ENCODE peak calls at places on chromosomes 1 and 21, in ten cellular contexts. G, K, I, Q, P, B, L, O, Z and M are unnamed samples.
A peak's percentile ranks its signal among the peaks of the same experiment; 100 is the strongest.

GRCh38 chr1:165501351-165501974 is 42.3 kb upstream of the LRRC52 start:
- DNase-seq in G (no peak), K (no peak), I (no peak), Q (no peak), P (no peak), B (no peak), L (no peak), O (no peak), Z (no peak), M (no peak)

GRCh38 chr21:33202464-33203363 is 27.0 kb upstream of the IFNAR2 start:
- DNase-seq in G (no peak), K (no peak), I (no peak), Q (no peak), P (no peak), B (no peak), L (no peak), O (peak; percentile 7), Z (no peak), M (no peak)

GRCh38 chr1:44932151-44932550 is 54.2 kb downstream of the EIF2B3 start:
- DNase-seq in G (no peak), K (no peak), I (no peak), Q (no peak), P (no peak), B (no peak), L (no peak), O (no peak), Z (no peak), M (no peak)

GRCh38 chr1:221316491-221317056 is 425.3 kb downstream of the DUSP10 start:
- DNase-seq in G (no peak), K (no peak), I (peak; percentile 35), Q (no peak), P (no peak), B (no peak), L (no peak), O (no peak), Z (no peak), M (no peak)

GRCh38 chr1:196558424-196558823 is 49.8 kb downstream of the KCNT2 start:
- DNase-seq in G (peak; percentile 28), K (no peak), I (peak; percentile 66), Q (no peak), P (no peak), B (no peak), L (no peak), O (peak; percentile 70), Z (no peak), M (no peak)

GRCh38 chr21:43193651-43194302 is 25.0 kb downstream of the CRYAA start:
- DNase-seq in G (peak; percentile 57), K (no peak), I (peak; percentile 83), Q (peak; percentile 45), P (no peak), B (no peak), L (peak; percentile 57), O (peak; percentile 93), Z (no peak), M (no peak)

GRCh38 chr1:239317948-239318347 is 68.4 kb upstream of the CHRM3 start:
- DNase-seq in G (no peak), K (no peak), I (no peak), Q (no peak), P (no peak), B (no peak), L (no peak), O (no peak), Z (no peak), M (no peak)

GRCh38 chr21:44375686-44376320 is 22.4 kb downstream of the TRPM2 start:
- DNase-seq in G (no peak), K (no peak), I (no peak), Q (peak; percentile 47), P (no peak), B (no peak), L (peak; percentile 4), O (no peak), Z (peak; percentile 38), M (no peak)

GRCh38 chr1:155454096-155454495 is 108.5 kb downstream of the ASH1L start:
- DNase-seq in G (no peak), K (no peak), I (no peak), Q (no peak), P (no peak), B (no peak), L (no peak), O (peak; percentile 94), Z (no peak), M (no peak)

GRCh38 chr1:245434285-245434684 is 279.5 kb downstream of the KIF26B start:
- DNase-seq in G (no peak), K (no peak), I (no peak), Q (no peak), P (no peak), B (no peak), L (no peak), O (no peak), Z (no peak), M (no peak)

GRCh38 chr1:241447056-241447649 is 72.4 kb downstream of the FH start:
- DNase-seq in G (no peak), K (no peak), I (no peak), Q (no peak), P (no peak), B (no peak), L (no peak), O (no peak), Z (no peak), M (no peak)